ENCODE peak calls at places on chromosomes 12 and 14, in eight cellular contexts. B is GM20000, W is colonic mucosa, H is heart right ventricle, M is PC-3, V is Calu3, K is GM23338, Y is astrocyte. S is an unnamed sample.
A peak's percentile ranks its signal among the peaks of the same experiment; 100 is the strongest.

GRCh38 chr14:25048170-25049126 is 1.5 kb downstream of the STXBP6 start:
- DNase-seq in B (no peak), W (peak; percentile 46), H (peak; percentile 50), M (peak; percentile 22), V (no peak), K (peak; percentile 30), Y (peak; percentile 81), S (no peak)

GRCh38 chr12:54251667-54252284 is 28.1 kb downstream of the CBX5 start:
- DNase-seq in B (peak; percentile 65), W (no peak), H (no peak), M (peak; percentile 65), V (peak; percentile 41), K (peak; percentile 79), Y (peak; percentile 22), S (no peak)

GRCh38 chr14:100582496-100583165 is 4.6 kb downstream of the BEGAIN start:
- DNase-seq in B (no peak), W (no peak), H (no peak), M (no peak), V (no peak), K (no peak), Y (no peak), S (no peak)

GRCh38 chr12:57637364-57637763 is 4.4 kb upstream of the B4GALNT1 start:
- DNase-seq in B (no peak), W (no peak), H (no peak), M (no peak), V (no peak), K (no peak), Y (no peak), S (no peak)

GRCh38 chr12:67517181-67517887 is 131.2 kb upstream of the DYRK2 start:
- DNase-seq in B (no peak), W (peak; percentile 32), H (peak; percentile 12), M (peak; percentile 96), V (peak; percentile 87), K (no peak), Y (peak; percentile 90), S (peak; percentile 33)

GRCh38 chr14:74610866-74611671 is 968 bp downstream of the LTBP2 start:
- DNase-seq in B (no peak), W (no peak), H (no peak), M (no peak), V (no peak), K (peak; percentile 65), Y (no peak), S (no peak)

GRCh38 chr12:117580718-117581062 is 219.3 kb upstream of the NOS1 start:
- DNase-seq in B (no peak), W (peak; percentile 31), H (peak; percentile 50), M (peak; percentile 47), V (peak; percentile 36), K (peak; percentile 97), Y (no peak), S (no peak)

GRCh38 chr14:50318031-50318626 is 6.0 kb downstream of the DMAC2L start:
- DNase-seq in B (no peak), W (no peak), H (no peak), M (peak; percentile 66), V (no peak), K (peak; percentile 74), Y (no peak), S (no peak)

GRCh38 chr12:112782921-112783320 is 8.6 kb upstream of the RPH3A start:
- DNase-seq in B (no peak), W (no peak), H (no peak), M (no peak), V (no peak), K (no peak), Y (no peak), S (no peak)

GRCh38 chr12:28415755-28416154 is 225.5 kb downstream of the CCDC91 start:
- DNase-seq in B (no peak), W (no peak), H (no peak), M (peak; percentile 21), V (no peak), K (peak; percentile 38), Y (peak; percentile 93), S (no peak)

GRCh38 chr12:49355913-49356312 is 9.2 kb downstream of the DNAJC22 start:
- DNase-seq in B (no peak), W (no peak), H (no peak), M (no peak), V (no peak), K (no peak), Y (no peak), S (no peak)

GRCh38 chr12:16130359-16130758 is 147.1 kb downstream of the SLC15A5 start:
- DNase-seq in B (no peak), W (no peak), H (no peak), M (no peak), V (no peak), K (no peak), Y (no peak), S (no peak)

GRCh38 chr12:52522346-52523011 is 2.3 kb upstream of the KRT5 start:
- DNase-seq in B (no peak), W (no peak), H (no peak), M (no peak), V (no peak), K (no peak), Y (peak; percentile 30), S (no peak)

GRCh38 chr12:26566670-26567069 is 266.3 kb downstream of the ITPR2 start:
- DNase-seq in B (no peak), W (no peak), H (no peak), M (no peak), V (no peak), K (no peak), Y (peak; percentile 30), S (no peak)

GRCh38 chr12:53538209-53538689 is 31.0 kb upstream of the NPFF start:
- DNase-seq in B (no peak), W (peak; percentile 70), H (no peak), M (peak; percentile 72), V (peak; percentile 22), K (no peak), Y (peak; percentile 41), S (no peak)

GRCh38 chr12:29223936-29224921 is 75.2 kb downstream of the FAR2 start:
- DNase-seq in B (no peak), W (no peak), H (no peak), M (peak; percentile 41), V (no peak), K (no peak), Y (peak; percentile 57), S (no peak)

GRCh38 chr12:117034691-117035090 is 64.5 kb downstream of the TESC start:
- DNase-seq in B (no peak), W (no peak), H (no peak), M (no peak), V (no peak), K (no peak), Y (no peak), S (no peak)

GRCh38 chr12:52323416-52324067 is 2.3 kb upstream of the KRT83 start:
- DNase-seq in B (no peak), W (no peak), H (no peak), M (no peak), V (no peak), K (no peak), Y (no peak), S (no peak)

GRCh38 chr14:95386536-95386935 is 66.8 kb upstream of the CLMN start:
- DNase-seq in B (no peak), W (no peak), H (no peak), M (no peak), V (no peak), K (no peak), Y (no peak), S (no peak)

GRCh38 chr12:70806827-70807226 is 113.7 kb downstream of the PTPRR start:
- DNase-seq in B (no peak), W (no peak), H (no peak), M (no peak), V (no peak), K (no peak), Y (no peak), S (no peak)

GRCh38 chr12:6699989-6700645 is 498 bp downstream of the PIANP start:
- DNase-seq in B (peak; percentile 58), W (no peak), H (no peak), M (no peak), V (no peak), K (peak; percentile 72), Y (no peak), S (no peak)

GRCh38 chr12:119679081-119679480 is 11.1 kb downstream of the PRKAB1 start:
- DNase-seq in B (no peak), W (peak; percentile 40), H (no peak), M (no peak), V (no peak), K (no peak), Y (no peak), S (no peak)

GRCh38 chr14:93115069-93115919 is 431 bp downstream of the ITPK1 start:
- DNase-seq in B (peak; percentile 96), W (peak; percentile 87), H (peak; percentile 91), M (peak; percentile 87), V (peak; percentile 92), K (peak; percentile 81), Y (peak; percentile 66), S (peak; percentile 37)
- TF ChIP-seq CTCF in B (no peak), W (no peak), H (no peak), M (no peak), V (no peak), K (peak; percentile 2), Y (no peak), S (no peak)

GRCh38 chr14:105013150-105013787 is 7.6 kb downstream of the CDCA4 start:
- DNase-seq in B (no peak), W (no peak), H (peak; percentile 50), M (no peak), V (no peak), K (no peak), Y (no peak), S (no peak)
- TF ChIP-seq CTCF in B (no peak), W (no peak), H (no peak), M (no peak), V (no peak), K (no peak), Y (no peak), S (no peak)

GRCh38 chr12:96720363-96720705 is 186.7 kb upstream of the NEDD1 start:
- DNase-seq in B (peak; percentile 34), W (no peak), H (no peak), M (peak; percentile 57), V (peak; percentile 70), K (peak; percentile 52), Y (no peak), S (no peak)
- TF ChIP-seq CTCF in B (no peak), W (no peak), H (no peak), M (peak; percentile 52), V (no peak), K (peak; percentile 36), Y (no peak), S (no peak)

DNA sequence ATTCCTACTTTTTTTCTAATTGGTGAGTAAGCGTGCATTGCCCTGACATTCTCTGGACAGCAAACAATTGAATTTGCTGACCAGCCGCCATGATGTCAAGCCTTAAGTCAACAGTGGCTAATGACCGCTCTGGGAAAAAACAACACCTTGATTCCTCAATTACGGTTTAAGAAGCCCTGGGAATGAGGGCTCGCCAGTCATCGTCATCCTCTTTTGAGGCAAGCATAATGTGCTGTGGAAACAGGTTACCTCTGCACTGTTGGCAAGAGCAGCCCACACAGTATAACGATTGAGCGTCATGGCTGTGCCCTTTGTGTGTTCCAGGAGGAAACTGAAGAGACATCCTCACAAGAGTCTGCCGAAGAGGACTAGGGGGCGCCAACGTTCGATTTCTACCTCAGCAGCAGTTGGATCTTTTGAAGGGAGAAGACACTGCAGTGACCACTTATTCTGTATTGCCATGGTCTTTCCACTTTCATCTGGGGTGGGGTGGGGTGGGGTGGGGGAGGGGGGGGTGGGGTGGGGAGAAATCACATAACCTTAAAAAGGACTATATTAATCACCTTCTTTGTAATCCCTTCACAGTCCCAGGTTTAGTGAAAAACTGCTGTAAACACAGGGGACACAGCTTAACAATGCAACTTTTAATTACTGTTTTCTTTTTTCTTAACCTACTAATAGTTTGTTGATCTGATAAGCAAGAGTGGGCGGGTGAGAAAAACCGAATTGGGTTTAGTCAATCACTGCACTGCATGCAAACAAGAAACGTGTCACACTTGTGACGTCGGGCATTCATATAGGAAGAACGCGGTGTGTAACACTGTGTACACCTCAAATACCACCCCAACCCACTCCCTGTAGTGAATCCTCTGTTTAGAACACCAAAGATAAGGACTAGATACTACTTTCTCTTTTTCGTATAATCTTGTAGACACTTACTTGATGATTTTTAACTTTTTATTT is 138.9 kb downstream of the HMGA2 start:
- DNase-seq in B (peak; percentile 16), W (peak; percentile 41), H (peak; percentile 13), M (no peak), V (peak; percentile 47), K (peak; percentile 84), Y (peak; percentile 80), S (no peak)
- TF ChIP-seq CTCF in B (peak; percentile 26), W (no peak), H (no peak), M (peak; percentile 53), V (peak; percentile 29), K (peak; percentile 81), Y (peak; percentile 22), S (no peak)